ENCODE peak calls at places on chromosomes 6 and 20, in eight cellular contexts. One of them, this sample, is unnamed.

GRCh38 chr6:87029711-87030314 is 65.1 kb downstream of the CGA start:
- DNase-seq in Calu3: peak
- DNase-seq in fibroblast of the aortic adventitia: peak
- DNase-seq in fibroblast of lung: peak
- DNase-seq in nephron progenitor cell: no peak
- DNase-seq in thoracic aorta: no peak
- DNase-seq in prostate gland: no peak
- DNase-seq in endodermal cell: no peak
- DNase-seq in this sample: peak

GRCh38 chr6:3026811-3027626 is 27.3 kb downstream of the NQO2 start:
- DNase-seq in fibroblast of lung: peak
- DNase-seq in Calu3: no peak
- DNase-seq in endodermal cell: no peak
- DNase-seq in nephron progenitor cell: no peak
- DNase-seq in fibroblast of the aortic adventitia: peak
- DNase-seq in prostate gland: no peak
- DNase-seq in thoracic aorta: no peak
- DNase-seq in this sample: no peak

GRCh38 chr20:56625837-56626236 is 3.3 kb upstream of the TFAP2C start:
- DNase-seq in endodermal cell: peak
- DNase-seq in Calu3: no peak
- DNase-seq in nephron progenitor cell: no peak
- DNase-seq in prostate gland: no peak
- DNase-seq in fibroblast of the aortic adventitia: no peak
- DNase-seq in thoracic aorta: no peak
- DNase-seq in fibroblast of lung: no peak
- DNase-seq in this sample: no peak

GRCh38 chr6:161066511-161066910 is 74.9 kb downstream of the MAP3K4 start:
- DNase-seq in endodermal cell: no peak
- DNase-seq in prostate gland: no peak
- DNase-seq in fibroblast of the aortic adventitia: no peak
- DNase-seq in Calu3: no peak
- DNase-seq in nephron progenitor cell: no peak
- DNase-seq in thoracic aorta: no peak
- DNase-seq in fibroblast of lung: peak
- DNase-seq in this sample: peak

GRCh38 chr6:43671801-43672690 is 15.5 kb downstream of the MRPS18A start:
- DNase-seq in prostate gland: no peak
- DNase-seq in fibroblast of the aortic adventitia: peak
- DNase-seq in endodermal cell: no peak
- DNase-seq in nephron progenitor cell: no peak
- DNase-seq in fibroblast of lung: no peak
- DNase-seq in Calu3: no peak
- DNase-seq in thoracic aorta: no peak
- DNase-seq in this sample: no peak

GRCh38 chr6:12717356-12717755 is 789 bp downstream of the PHACTR1 start:
- DNase-seq in Calu3: no peak
- DNase-seq in fibroblast of the aortic adventitia: no peak
- DNase-seq in fibroblast of lung: peak
- DNase-seq in endodermal cell: no peak
- DNase-seq in nephron progenitor cell: no peak
- DNase-seq in prostate gland: no peak
- DNase-seq in thoracic aorta: no peak
- DNase-seq in this sample: no peak

GRCh38 chr6:56984374-56984773 is 29.5 kb downstream of the BEND6 start:
- DNase-seq in fibroblast of lung: peak
- DNase-seq in nephron progenitor cell: no peak
- DNase-seq in thoracic aorta: no peak
- DNase-seq in Calu3: no peak
- DNase-seq in endodermal cell: no peak
- DNase-seq in fibroblast of the aortic adventitia: peak
- DNase-seq in prostate gland: no peak
- DNase-seq in this sample: peak

GRCh38 chr6:107536183-107536582 is 46.3 kb downstream of the SOBP start:
- DNase-seq in fibroblast of lung: no peak
- DNase-seq in prostate gland: no peak
- DNase-seq in nephron progenitor cell: no peak
- DNase-seq in endodermal cell: no peak
- DNase-seq in thoracic aorta: no peak
- DNase-seq in Calu3: no peak
- DNase-seq in fibroblast of the aortic adventitia: no peak
- DNase-seq in this sample: no peak

GRCh38 chr6:105401247-105402089 is 1.4 kb downstream of the PREP start:
- DNase-seq in endodermal cell: no peak
- DNase-seq in nephron progenitor cell: no peak
- DNase-seq in fibroblast of lung: peak
- DNase-seq in Calu3: no peak
- DNase-seq in fibroblast of the aortic adventitia: no peak
- DNase-seq in prostate gland: no peak
- DNase-seq in thoracic aorta: no peak
- DNase-seq in this sample: peak

GRCh38 chr6:10556496-10557391 is 35.6 kb downstream of the GCNT2 start:
- DNase-seq in fibroblast of the aortic adventitia: no peak
- DNase-seq in fibroblast of lung: peak
- DNase-seq in prostate gland: no peak
- DNase-seq in Calu3: no peak
- DNase-seq in nephron progenitor cell: no peak
- DNase-seq in endodermal cell: peak
- DNase-seq in thoracic aorta: no peak
- DNase-seq in this sample: no peak

GRCh38 chr20:52305029-52305645 is 113.6 kb upstream of the ZFP64 start:
- DNase-seq in Calu3: no peak
- DNase-seq in prostate gland: no peak
- DNase-seq in thoracic aorta: no peak
- DNase-seq in fibroblast of the aortic adventitia: no peak
- DNase-seq in endodermal cell: no peak
- DNase-seq in nephron progenitor cell: no peak
- DNase-seq in fibroblast of lung: no peak
- DNase-seq in this sample: no peak

GRCh38 chr6:2859325-2859700 is 17.6 kb upstream of the SERPINB1 start:
- DNase-seq in fibroblast of the aortic adventitia: no peak
- DNase-seq in fibroblast of lung: no peak
- DNase-seq in nephron progenitor cell: no peak
- DNase-seq in Calu3: no peak
- DNase-seq in endodermal cell: no peak
- DNase-seq in prostate gland: no peak
- DNase-seq in thoracic aorta: no peak
- DNase-seq in this sample: no peak

GRCh38 chr6:40349566-40350192 is 237.5 kb downstream of the LRFN2 start:
- DNase-seq in nephron progenitor cell: no peak
- DNase-seq in endodermal cell: peak
- DNase-seq in prostate gland: no peak
- DNase-seq in fibroblast of lung: no peak
- DNase-seq in thoracic aorta: no peak
- DNase-seq in fibroblast of the aortic adventitia: no peak
- DNase-seq in Calu3: no peak
- DNase-seq in this sample: no peak

GRCh38 chr6:36980129-36980528 is 5.9 kb downstream of the MTCH1 start:
- DNase-seq in prostate gland: no peak
- DNase-seq in nephron progenitor cell: no peak
- DNase-seq in thoracic aorta: no peak
- DNase-seq in fibroblast of lung: no peak
- DNase-seq in endodermal cell: no peak
- DNase-seq in Calu3: no peak
- DNase-seq in fibroblast of the aortic adventitia: no peak
- DNase-seq in this sample: no peak

GRCh38 chr6:36978687-36979086 is 7.3 kb downstream of the MTCH1 start:
- DNase-seq in prostate gland: no peak
- DNase-seq in thoracic aorta: no peak
- DNase-seq in fibroblast of the aortic adventitia: peak
- DNase-seq in nephron progenitor cell: no peak
- DNase-seq in Calu3: no peak
- DNase-seq in fibroblast of lung: no peak
- DNase-seq in endodermal cell: no peak
- DNase-seq in this sample: no peak

GRCh38 chr6:36977470-36977941 is 8.5 kb downstream of the MTCH1 start:
- DNase-seq in endodermal cell: peak
- DNase-seq in fibroblast of lung: no peak
- DNase-seq in fibroblast of the aortic adventitia: no peak
- DNase-seq in prostate gland: no peak
- DNase-seq in Calu3: no peak
- DNase-seq in thoracic aorta: no peak
- DNase-seq in nephron progenitor cell: peak
- DNase-seq in this sample: no peak

GRCh38 chr6:36980876-36981619 is 4.9 kb downstream of the MTCH1 start:
- DNase-seq in nephron progenitor cell: no peak
- DNase-seq in Calu3: no peak
- DNase-seq in thoracic aorta: no peak
- DNase-seq in endodermal cell: no peak
- DNase-seq in fibroblast of the aortic adventitia: no peak
- DNase-seq in prostate gland: no peak
- DNase-seq in fibroblast of lung: no peak
- DNase-seq in this sample: no peak

DNA sequence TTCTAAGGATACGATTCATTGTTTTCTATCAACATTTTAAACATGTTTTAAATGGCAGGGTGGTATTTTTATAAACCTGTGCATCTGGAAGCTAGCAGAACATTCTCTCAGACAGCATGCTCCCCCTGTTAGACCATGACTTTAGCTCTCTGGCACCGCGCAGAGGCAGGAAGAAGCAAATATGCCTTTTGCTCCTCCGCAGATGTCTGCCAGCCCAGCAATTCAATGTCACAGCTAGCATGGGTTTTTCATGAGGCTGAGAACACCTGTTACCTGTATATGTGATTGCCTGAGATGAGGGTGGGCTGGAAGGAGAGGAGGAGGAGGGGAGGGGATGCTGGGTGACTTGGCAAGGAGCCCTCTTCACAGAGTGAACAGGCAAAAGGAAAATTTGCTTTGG is 6.7 kb downstream of the MTCH1 start:
- DNase-seq in nephron progenitor cell: no peak
- DNase-seq in endodermal cell: no peak
- DNase-seq in thoracic aorta: no peak
- DNase-seq in fibroblast of the aortic adventitia: peak
- DNase-seq in prostate gland: no peak
- DNase-seq in Calu3: no peak
- DNase-seq in fibroblast of lung: peak
- DNase-seq in this sample: peak
- TF ChIP-seq CTCF in nephron progenitor cell: no peak
- TF ChIP-seq CTCF in endodermal cell: peak
- TF ChIP-seq CTCF in thoracic aorta: peak
- TF ChIP-seq CTCF in fibroblast of the aortic adventitia: peak
- TF ChIP-seq CTCF in prostate gland: peak
- TF ChIP-seq CTCF in Calu3: no peak
- TF ChIP-seq CTCF in fibroblast of lung: peak
- TF ChIP-seq CTCF in this sample: peak

DNA sequence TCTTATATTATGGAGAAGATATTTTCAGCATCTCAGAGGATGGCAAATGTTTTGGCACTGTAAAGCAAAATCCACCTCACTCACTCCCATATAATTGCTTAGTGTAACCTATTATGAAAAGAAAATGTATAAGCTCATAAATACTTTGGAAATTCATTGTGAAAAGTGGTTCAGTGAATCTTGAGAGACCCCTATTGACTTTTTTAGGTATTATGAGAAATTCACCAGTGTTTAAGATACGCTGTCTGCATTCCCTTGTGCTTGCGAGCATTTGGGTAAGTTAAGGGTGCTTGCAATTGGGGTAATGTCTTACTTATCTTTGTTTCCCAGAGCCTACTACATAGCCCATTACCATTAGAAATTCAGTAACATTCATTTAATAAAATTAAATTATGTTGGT is 66.3 kb upstream of the BMP5 start:
- DNase-seq in Calu3: no peak
- DNase-seq in fibroblast of the aortic adventitia: peak
- DNase-seq in endodermal cell: no peak
- DNase-seq in prostate gland: no peak
- DNase-seq in nephron progenitor cell: no peak
- DNase-seq in thoracic aorta: no peak
- DNase-seq in fibroblast of lung: no peak
- DNase-seq in this sample: peak
- TF ChIP-seq CTCF in Calu3: peak
- TF ChIP-seq CTCF in fibroblast of the aortic adventitia: peak
- TF ChIP-seq CTCF in endodermal cell: peak
- TF ChIP-seq CTCF in prostate gland: no peak
- TF ChIP-seq CTCF in nephron progenitor cell: no peak
- TF ChIP-seq CTCF in thoracic aorta: no peak
- TF ChIP-seq CTCF in fibroblast of lung: no peak
- TF ChIP-seq CTCF in this sample: peak

DNA sequence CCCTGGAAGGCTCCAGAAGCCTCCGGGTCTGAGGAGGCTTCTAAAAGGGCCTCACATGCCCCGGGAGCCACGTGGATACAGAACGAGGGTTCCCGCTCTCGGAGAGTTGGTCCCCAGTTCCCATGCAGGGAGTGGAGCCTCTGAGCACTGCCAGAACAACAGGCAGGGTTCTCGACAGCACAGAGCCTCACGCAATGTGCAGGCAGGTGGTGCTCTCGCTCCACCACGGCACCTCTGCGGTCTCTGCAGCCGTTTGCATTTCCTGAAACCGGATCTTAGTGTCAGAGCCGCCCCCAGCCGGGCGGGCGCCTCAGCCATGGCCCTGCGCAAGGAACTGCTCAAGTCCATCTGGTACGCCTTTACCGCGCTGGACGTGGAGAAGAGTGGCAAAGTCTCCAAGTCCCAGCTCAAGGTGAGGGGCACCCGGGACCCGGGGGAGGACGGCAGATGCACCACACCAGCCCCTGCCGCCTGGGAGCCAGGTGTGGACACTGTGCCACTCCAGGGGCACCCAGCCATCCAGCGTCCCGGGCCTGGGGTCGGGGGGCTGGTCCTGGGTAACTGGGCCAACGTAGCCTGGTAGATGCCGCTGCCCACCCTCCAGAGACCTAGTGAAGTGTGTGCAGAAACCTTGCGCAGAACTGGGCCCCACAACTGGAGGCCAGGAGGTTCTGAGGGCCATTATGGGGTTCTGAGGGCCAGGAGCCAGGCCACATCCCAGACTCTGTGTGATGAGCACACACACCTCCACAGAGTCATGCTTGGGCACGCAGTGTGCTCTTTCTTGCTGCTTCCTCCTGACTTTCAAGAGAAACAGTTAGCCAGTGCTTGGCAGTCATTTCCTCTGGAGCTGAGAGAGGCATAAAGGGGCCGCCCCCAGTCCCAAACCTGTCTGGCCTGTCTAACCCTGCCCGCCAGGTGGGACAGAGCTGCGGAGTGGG is at the start of gene DEF6:
- DNase-seq in Calu3: peak
- DNase-seq in endodermal cell: peak
- DNase-seq in nephron progenitor cell: peak
- DNase-seq in thoracic aorta: peak
- DNase-seq in fibroblast of the aortic adventitia: peak
- DNase-seq in prostate gland: peak
- DNase-seq in fibroblast of lung: peak
- DNase-seq in this sample: peak
- TF ChIP-seq CTCF in Calu3: peak
- TF ChIP-seq CTCF in endodermal cell: peak
- TF ChIP-seq CTCF in nephron progenitor cell: peak
- TF ChIP-seq CTCF in thoracic aorta: peak
- TF ChIP-seq CTCF in fibroblast of the aortic adventitia: peak
- TF ChIP-seq CTCF in prostate gland: peak
- TF ChIP-seq CTCF in fibroblast of lung: peak
- TF ChIP-seq CTCF in this sample: peak

GRCh38 chr20:3888622-3889488 is at the start of gene PANK2:
- DNase-seq in nephron progenitor cell: peak
- DNase-seq in fibroblast of lung: peak
- DNase-seq in endodermal cell: peak
- DNase-seq in prostate gland: peak
- DNase-seq in fibroblast of the aortic adventitia: peak
- DNase-seq in Calu3: peak
- DNase-seq in thoracic aorta: peak
- DNase-seq in this sample: peak
- TF ChIP-seq CTCF in nephron progenitor cell: peak
- TF ChIP-seq CTCF in fibroblast of lung: peak
- TF ChIP-seq CTCF in endodermal cell: peak
- TF ChIP-seq CTCF in prostate gland: peak
- TF ChIP-seq CTCF in fibroblast of the aortic adventitia: peak
- TF ChIP-seq CTCF in Calu3: no peak
- TF ChIP-seq CTCF in thoracic aorta: peak
- TF ChIP-seq CTCF in this sample: peak

GRCh38 chr20:20369353-20370086 is 1.6 kb downstream of the INSM1 start:
- DNase-seq in Calu3: peak
- DNase-seq in prostate gland: no peak
- DNase-seq in endodermal cell: peak
- DNase-seq in fibroblast of lung: no peak
- DNase-seq in thoracic aorta: no peak
- DNase-seq in nephron progenitor cell: peak
- DNase-seq in fibroblast of the aortic adventitia: no peak
- DNase-seq in this sample: no peak
- TF ChIP-seq CTCF in Calu3: no peak
- TF ChIP-seq CTCF in prostate gland: no peak
- TF ChIP-seq CTCF in endodermal cell: peak
- TF ChIP-seq CTCF in fibroblast of lung: no peak
- TF ChIP-seq CTCF in thoracic aorta: no peak
- TF ChIP-seq CTCF in nephron progenitor cell: no peak
- TF ChIP-seq CTCF in fibroblast of the aortic adventitia: no peak
- TF ChIP-seq CTCF in this sample: no peak